ENCODE peak calls at places on chromosome 14, in ten cellular contexts. One of them, this sample, is unnamed.

GRCh38 chr14:46384611-46385010 is 267.0 kb downstream of the RPL10L start:
- DNase-seq in thyroid gland: no peak
- DNase-seq in activated T-helper 1 cell treated with anti-CD3 and anti-CD28 coated beads, Interleukin-2, amount 50 U/mL, for 16 hours: no peak
- DNase-seq in stimulated activated CD8-positive, alpha-beta memory T cell treated with anti-CD3 and anti-CD28 coated beads, Interleukin-7, amount 100 ng/mL, for 1 hour: no peak
- DNase-seq in NCI-H460: no peak
- DNase-seq in COR-L47: no peak
- DNase-seq in MCF 10A: no peak
- DNase-seq in AG04449: no peak
- DNase-seq in T47D: no peak
- DNase-seq in endothelial cell: no peak
- DNase-seq in this sample: no peak

GRCh38 chr14:76720382-76720813 is 40.9 kb upstream of the VASH1 start:
- DNase-seq in thyroid gland: peak
- DNase-seq in activated T-helper 1 cell treated with anti-CD3 and anti-CD28 coated beads, Interleukin-2, amount 50 U/mL, for 16 hours: no peak
- DNase-seq in stimulated activated CD8-positive, alpha-beta memory T cell treated with anti-CD3 and anti-CD28 coated beads, Interleukin-7, amount 100 ng/mL, for 1 hour: no peak
- DNase-seq in NCI-H460: no peak
- DNase-seq in COR-L47: peak
- DNase-seq in MCF 10A: peak
- DNase-seq in AG04449: no peak
- DNase-seq in T47D: no peak
- DNase-seq in endothelial cell: peak
- DNase-seq in this sample: peak

GRCh38 chr14:59754256-59754655 is 116.3 kb downstream of the RTN1 start:
- DNase-seq in thyroid gland: no peak
- DNase-seq in activated T-helper 1 cell treated with anti-CD3 and anti-CD28 coated beads, Interleukin-2, amount 50 U/mL, for 16 hours: no peak
- DNase-seq in stimulated activated CD8-positive, alpha-beta memory T cell treated with anti-CD3 and anti-CD28 coated beads, Interleukin-7, amount 100 ng/mL, for 1 hour: no peak
- DNase-seq in NCI-H460: no peak
- DNase-seq in COR-L47: no peak
- DNase-seq in MCF 10A: no peak
- DNase-seq in AG04449: no peak
- DNase-seq in T47D: no peak
- DNase-seq in endothelial cell: no peak
- DNase-seq in this sample: no peak

GRCh38 chr14:55416866-55417265 is 5.2 kb upstream of the ATG14 start:
- DNase-seq in thyroid gland: no peak
- DNase-seq in activated T-helper 1 cell treated with anti-CD3 and anti-CD28 coated beads, Interleukin-2, amount 50 U/mL, for 16 hours: no peak
- DNase-seq in stimulated activated CD8-positive, alpha-beta memory T cell treated with anti-CD3 and anti-CD28 coated beads, Interleukin-7, amount 100 ng/mL, for 1 hour: no peak
- DNase-seq in NCI-H460: peak
- DNase-seq in COR-L47: no peak
- DNase-seq in MCF 10A: peak
- DNase-seq in AG04449: no peak
- DNase-seq in T47D: no peak
- DNase-seq in endothelial cell: peak
- DNase-seq in this sample: peak

GRCh38 chr14:83556065-83556464 is 1973.9 kb upstream of the FLRT2 start:
- DNase-seq in thyroid gland: no peak
- DNase-seq in activated T-helper 1 cell treated with anti-CD3 and anti-CD28 coated beads, Interleukin-2, amount 50 U/mL, for 16 hours: no peak
- DNase-seq in stimulated activated CD8-positive, alpha-beta memory T cell treated with anti-CD3 and anti-CD28 coated beads, Interleukin-7, amount 100 ng/mL, for 1 hour: no peak
- DNase-seq in NCI-H460: no peak
- DNase-seq in COR-L47: no peak
- DNase-seq in MCF 10A: no peak
- DNase-seq in AG04449: no peak
- DNase-seq in T47D: no peak
- DNase-seq in endothelial cell: no peak
- DNase-seq in this sample: no peak

GRCh38 chr14:77524536-77524935 is 25.9 kb upstream of the ISM2 start:
- DNase-seq in thyroid gland: no peak
- DNase-seq in activated T-helper 1 cell treated with anti-CD3 and anti-CD28 coated beads, Interleukin-2, amount 50 U/mL, for 16 hours: no peak
- DNase-seq in stimulated activated CD8-positive, alpha-beta memory T cell treated with anti-CD3 and anti-CD28 coated beads, Interleukin-7, amount 100 ng/mL, for 1 hour: no peak
- DNase-seq in NCI-H460: no peak
- DNase-seq in COR-L47: no peak
- DNase-seq in MCF 10A: no peak
- DNase-seq in AG04449: no peak
- DNase-seq in T47D: no peak
- DNase-seq in endothelial cell: no peak
- DNase-seq in this sample: no peak

GRCh38 chr14:61607570-61608244 is 87.6 kb upstream of the HIF1A start:
- DNase-seq in thyroid gland: no peak
- DNase-seq in activated T-helper 1 cell treated with anti-CD3 and anti-CD28 coated beads, Interleukin-2, amount 50 U/mL, for 16 hours: no peak
- DNase-seq in stimulated activated CD8-positive, alpha-beta memory T cell treated with anti-CD3 and anti-CD28 coated beads, Interleukin-7, amount 100 ng/mL, for 1 hour: no peak
- DNase-seq in NCI-H460: no peak
- DNase-seq in COR-L47: peak
- DNase-seq in MCF 10A: no peak
- DNase-seq in AG04449: no peak
- DNase-seq in T47D: no peak
- DNase-seq in endothelial cell: peak
- DNase-seq in this sample: no peak

GRCh38 chr14:23432946-23433345 is 2.5 kb downstream of the MYH7 start:
- DNase-seq in thyroid gland: no peak
- DNase-seq in activated T-helper 1 cell treated with anti-CD3 and anti-CD28 coated beads, Interleukin-2, amount 50 U/mL, for 16 hours: no peak
- DNase-seq in stimulated activated CD8-positive, alpha-beta memory T cell treated with anti-CD3 and anti-CD28 coated beads, Interleukin-7, amount 100 ng/mL, for 1 hour: no peak
- DNase-seq in NCI-H460: no peak
- DNase-seq in COR-L47: no peak
- DNase-seq in MCF 10A: no peak
- DNase-seq in AG04449: no peak
- DNase-seq in T47D: no peak
- DNase-seq in endothelial cell: no peak
- DNase-seq in this sample: no peak

GRCh38 chr14:22549981-22550670 is 38.9 kb downstream of the DAD1 start:
- DNase-seq in thyroid gland: no peak
- DNase-seq in activated T-helper 1 cell treated with anti-CD3 and anti-CD28 coated beads, Interleukin-2, amount 50 U/mL, for 16 hours: peak
- DNase-seq in stimulated activated CD8-positive, alpha-beta memory T cell treated with anti-CD3 and anti-CD28 coated beads, Interleukin-7, amount 100 ng/mL, for 1 hour: no peak
- DNase-seq in NCI-H460: no peak
- DNase-seq in COR-L47: no peak
- DNase-seq in MCF 10A: no peak
- DNase-seq in AG04449: no peak
- DNase-seq in T47D: no peak
- DNase-seq in endothelial cell: no peak
- DNase-seq in this sample: no peak

GRCh38 chr14:102926104-102926503 is 3.6 kb downstream of the AMN start:
- DNase-seq in thyroid gland: no peak
- DNase-seq in activated T-helper 1 cell treated with anti-CD3 and anti-CD28 coated beads, Interleukin-2, amount 50 U/mL, for 16 hours: no peak
- DNase-seq in stimulated activated CD8-positive, alpha-beta memory T cell treated with anti-CD3 and anti-CD28 coated beads, Interleukin-7, amount 100 ng/mL, for 1 hour: no peak
- DNase-seq in NCI-H460: no peak
- DNase-seq in COR-L47: no peak
- DNase-seq in MCF 10A: no peak
- DNase-seq in AG04449: no peak
- DNase-seq in T47D: no peak
- DNase-seq in endothelial cell: no peak
- DNase-seq in this sample: no peak

GRCh38 chr14:94307410-94307992 is 14.4 kb upstream of the SERPINA10 start:
- DNase-seq in thyroid gland: no peak
- DNase-seq in activated T-helper 1 cell treated with anti-CD3 and anti-CD28 coated beads, Interleukin-2, amount 50 U/mL, for 16 hours: no peak
- DNase-seq in stimulated activated CD8-positive, alpha-beta memory T cell treated with anti-CD3 and anti-CD28 coated beads, Interleukin-7, amount 100 ng/mL, for 1 hour: no peak
- DNase-seq in NCI-H460: no peak
- DNase-seq in COR-L47: no peak
- DNase-seq in MCF 10A: peak
- DNase-seq in AG04449: no peak
- DNase-seq in T47D: no peak
- DNase-seq in endothelial cell: no peak
- DNase-seq in this sample: no peak

GRCh38 chr14:52950410-52950897 is 396 bp downstream of the FERMT2 start:
- DNase-seq in thyroid gland: peak
- DNase-seq in activated T-helper 1 cell treated with anti-CD3 and anti-CD28 coated beads, Interleukin-2, amount 50 U/mL, for 16 hours: no peak
- DNase-seq in stimulated activated CD8-positive, alpha-beta memory T cell treated with anti-CD3 and anti-CD28 coated beads, Interleukin-7, amount 100 ng/mL, for 1 hour: no peak
- DNase-seq in NCI-H460: peak
- DNase-seq in COR-L47: no peak
- DNase-seq in MCF 10A: peak
- DNase-seq in AG04449: no peak
- DNase-seq in T47D: peak
- DNase-seq in endothelial cell: peak
- DNase-seq in this sample: peak

GRCh38 chr14:88289214-88289613 is 33.9 kb downstream of the KCNK10 start:
- DNase-seq in thyroid gland: no peak
- DNase-seq in activated T-helper 1 cell treated with anti-CD3 and anti-CD28 coated beads, Interleukin-2, amount 50 U/mL, for 16 hours: no peak
- DNase-seq in stimulated activated CD8-positive, alpha-beta memory T cell treated with anti-CD3 and anti-CD28 coated beads, Interleukin-7, amount 100 ng/mL, for 1 hour: no peak
- DNase-seq in NCI-H460: peak
- DNase-seq in COR-L47: no peak
- DNase-seq in MCF 10A: peak
- DNase-seq in AG04449: no peak
- DNase-seq in T47D: no peak
- DNase-seq in endothelial cell: no peak
- DNase-seq in this sample: no peak

This sample was measured in WTC11.